ENCODE peak calls at places on chromosomes 7 and 10, in six cellular contexts. N is K562, K is GM12878, U is A549, T is HepG2, I is NB4. P is an unnamed sample.
A peak's percentile ranks its signal among the peaks of the same experiment; 100 is the strongest.

GRCh38 chr7:143458263-143458662 is 15.0 kb downstream of the TAS2R60 start:
- DNase-seq in U (no peak), K (no peak), T (no peak), I (no peak), N (no peak), P (no peak)

GRCh38 chr7:25256424-25256823 is 28.1 kb upstream of the NPVF start:
- DNase-seq in U (no peak), K (no peak), I (no peak), N (no peak), T (no peak), P (no peak)

GRCh38 chr7:135977020-135977741 is at the start of gene MTPN:
- DNase-seq in N (peak; percentile 99), T (peak; percentile 96), K (peak; percentile 90), I (peak; percentile 99), U (peak; percentile 97), P (peak; percentile 98)

GRCh38 chr7:133674079-133674478 is 421.2 kb downstream of the EXOC4 start:
- DNase-seq in K (no peak), T (no peak), U (no peak), I (no peak), N (no peak), P (no peak)

GRCh38 chr7:100620804-100621203 is 8.5 kb downstream of the MOSPD3 start:
- DNase-seq in U (no peak), K (no peak), T (no peak), N (no peak), I (no peak), P (no peak)

GRCh38 chr7:29116801-29117200 is 29.5 kb downstream of the CPVL start:
- DNase-seq in T (no peak), I (no peak), N (no peak), U (no peak), K (no peak), P (peak; percentile 63)

GRCh38 chr7:106278695-106279094 is 6.1 kb downstream of the NAMPT start:
- DNase-seq in U (no peak), T (no peak), N (no peak), I (no peak), K (no peak), P (no peak)

GRCh38 chr7:41907444-41907843 is 204.6 kb upstream of the INHBA start:
- DNase-seq in I (no peak), N (no peak), K (no peak), U (no peak), T (no peak), P (no peak)

GRCh38 chr10:58625070-58625469 is 112.4 kb downstream of the BICC1 start:
- DNase-seq in K (no peak), N (no peak), U (peak; percentile 53), T (peak; percentile 6), I (no peak), P (no peak)

GRCh38 chr10:30671011-30671616 is 41.6 kb upstream of the LYZL2 start:
- DNase-seq in T (peak; percentile 67), U (peak; percentile 84), K (no peak), I (peak; percentile 64), N (peak; percentile 20), P (peak; percentile 90)

GRCh38 chr7:71633571-71634008 is 501.6 kb downstream of the GALNT17 start:
- DNase-seq in K (no peak), N (no peak), I (peak; percentile 49), T (peak; percentile 48), U (peak; percentile 47), P (no peak)

GRCh38 chr10:121113906-121114305 is 262.7 kb downstream of the WDR11 start:
- DNase-seq in K (no peak), U (no peak), T (no peak), N (no peak), I (no peak), P (no peak)

GRCh38 chr7:117067322-117067721 is 114.0 kb downstream of the ST7 start:
- DNase-seq in T (no peak), K (no peak), U (no peak), N (no peak), I (no peak), P (no peak)

GRCh38 chr7:70072220-70072619 is 473.9 kb downstream of the AUTS2 start:
- DNase-seq in U (no peak), K (no peak), T (no peak), N (no peak), I (no peak), P (no peak)

GRCh38 chr10:133418289-133418993 is 6.0 kb downstream of the SPRN start:
- DNase-seq in U (no peak), T (no peak), I (no peak), N (no peak), K (no peak), P (no peak)

GRCh38 chr7:45252248-45252647 is 94.7 kb downstream of the RAMP3 start:
- DNase-seq in N (no peak), K (no peak), U (no peak), T (no peak), I (no peak), P (no peak)

GRCh38 chr7:28708458-28708951 is 249.6 kb downstream of the TRIL start:
- DNase-seq in U (no peak), I (no peak), N (no peak), T (no peak), K (no peak), P (no peak)

GRCh38 chr7:2282185-2282751 is 32.0 kb downstream of the SNX8 start:
- DNase-seq in I (no peak), U (no peak), T (no peak), N (peak; percentile 76), K (no peak), P (no peak)

GRCh38 chr7:148581685-148582084 is 8.9 kb upstream of the C7orf33 start:
- DNase-seq in U (no peak), K (no peak), N (no peak), T (no peak), I (no peak), P (no peak)

GRCh38 chr10:121540773-121541395 is 57.4 kb downstream of the FGFR2 start:
- DNase-seq in I (no peak), T (no peak), U (no peak), N (no peak), K (no peak), P (no peak)

GRCh38 chr10:79443338-79444242 is 1.8 kb downstream of the ZCCHC24 start:
- DNase-seq in I (peak; percentile 44), U (no peak), K (no peak), N (no peak), T (no peak), P (no peak)

GRCh38 chr7:24975647-24976260 is 4.2 kb downstream of the OSBPL3 start:
- DNase-seq in U (no peak), K (no peak), I (no peak), T (no peak), N (no peak), P (no peak)

GRCh38 chr10:116627386-116627933 is 6.7 kb downstream of the PNLIPRP2 start:
- DNase-seq in I (no peak), U (peak; percentile 48), K (no peak), N (peak; percentile 22), T (peak; percentile 7), P (no peak)

GRCh38 chr7:146736446-146737190 is 620.0 kb downstream of the CNTNAP2 start:
- DNase-seq in I (no peak), K (no peak), U (no peak), T (no peak), N (no peak), P (no peak)

GRCh38 chr7:148699024-148699771 is 495 bp downstream of the CUL1 start:
- DNase-seq in T (peak; percentile 65), I (peak; percentile 85), N (peak; percentile 62), U (peak; percentile 46), K (no peak), P (peak; percentile 56)

GRCh38 chr7:137836113-137836509 is 10.7 kb downstream of the DGKI start:
- DNase-seq in U (no peak), I (no peak), K (no peak), N (no peak), T (no peak), P (no peak)

DNA sequence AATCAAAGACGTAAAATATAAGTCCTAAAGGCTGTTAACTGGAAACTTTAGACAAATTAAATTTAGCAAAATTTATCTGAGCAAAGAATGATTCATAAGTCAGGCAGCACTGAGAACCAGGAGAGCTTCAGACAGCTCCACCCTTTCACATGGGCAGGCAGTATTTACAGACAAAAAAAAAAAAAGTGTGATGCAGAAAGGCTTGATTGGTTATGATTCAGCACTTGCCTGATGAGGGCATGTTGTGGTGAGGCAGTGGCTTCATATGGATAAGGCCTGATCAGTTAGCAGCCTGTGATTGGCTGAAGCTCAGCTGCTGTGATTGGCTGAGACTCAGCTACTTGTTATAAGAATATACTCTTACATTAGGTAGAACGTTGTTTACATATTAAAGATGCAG is 495.4 kb upstream of the POM121L12 start:
- DNase-seq in N (no peak), T (no peak), U (peak; percentile 11), I (peak; percentile 9), K (no peak), P (no peak)
- TF ChIP-seq MYC in N (no peak), T (no peak), U (no peak), I (no peak), K (no peak), P (no peak)

GRCh38 chr10:102148275-102148674 is 3.9 kb upstream of the NOLC1 start:
- DNase-seq in U (no peak), N (no peak), T (no peak), I (no peak), K (no peak), P (no peak)

GRCh38 chr10:102141583-102142107 is 8.8 kb downstream of the PPRC1 start:
- DNase-seq in T (no peak), U (no peak), I (no peak), N (no peak), K (no peak), P (no peak)

GRCh38 chr10:102150970-102151773 is 1.0 kb upstream of the NOLC1 start:
- DNase-seq in I (no peak), T (peak; percentile 65), K (no peak), U (peak; percentile 57), N (no peak), P (peak; percentile 75)

GRCh38 chr10:102151774-102152544 is at the start of gene NOLC1:
- DNase-seq in T (peak; percentile 97), K (peak; percentile 98), N (peak; percentile 94), U (peak; percentile 99), I (peak; percentile 100), P (peak; percentile 99)

GRCh38 chr10:102146971-102147428 is 5.2 kb upstream of the NOLC1 start:
- DNase-seq in N (no peak), T (no peak), I (no peak), U (no peak), K (no peak), P (no peak)
- TF ChIP-seq POLR2A in N (peak; percentile 47), T (no peak), I (no peak), U (no peak), K (no peak), P (no peak)

GRCh38 chr7:94907420-94908203 is at the start of gene PPP1R9A:
- DNase-seq in I (no peak), T (peak; percentile 63), K (no peak), U (peak; percentile 78), N (no peak), P (peak; percentile 23)
- TF ChIP-seq MYC in I (no peak), T (peak; percentile 69), K (no peak), U (peak; percentile 43), N (no peak), P (no peak)

DNA sequence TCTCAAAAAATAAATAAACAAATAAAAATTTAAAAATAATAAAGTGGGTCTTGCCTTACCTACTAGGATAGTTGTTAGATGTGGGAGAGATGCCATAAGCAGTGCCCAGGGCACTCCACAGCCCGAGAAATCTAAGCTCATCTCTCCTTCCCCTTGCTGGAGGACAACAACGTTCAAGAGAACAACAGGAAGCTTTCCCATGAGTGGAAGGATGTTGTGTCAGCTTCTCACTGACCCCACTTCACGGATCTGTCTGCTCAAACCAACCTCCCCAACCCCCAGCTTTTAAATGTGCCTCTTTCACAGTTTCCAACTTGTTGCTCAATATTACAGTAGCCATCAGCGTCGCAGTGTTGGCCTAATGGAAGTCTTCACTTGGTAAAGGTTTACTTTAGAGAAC is 72.1 kb downstream of the PTPRE start:
- DNase-seq in U (no peak), T (no peak), I (peak; percentile 50), N (no peak), K (no peak), P (peak; percentile 83)
- TF ChIP-seq POLR2A in U (no peak), T (no peak), I (no peak), N (no peak), K (no peak), P (peak; percentile 26)